ENCODE peak calls at places on chromosome 11, in seven cellular contexts. O, E, H, Y, X, P and B are unnamed samples.

GRCh38 chr11:16410479-16410878 is 54.1 kb upstream of the SOX6 start:
- DNase-seq in O (no peak), E (no peak), H (no peak), Y (no peak), X (no peak), P (no peak), B (no peak)

GRCh38 chr11:130449996-130450419 is 1.6 kb downstream of the ADAMTS15 start:
- DNase-seq in O (peak; percentile 68), E (peak; percentile 82), H (peak; percentile 94), Y (no peak), X (no peak), P (peak; percentile 19), B (no peak)

GRCh38 chr11:120212926-120213325 is 2.1 kb downstream of the OAF start:
- DNase-seq in O (no peak), E (no peak), H (no peak), Y (no peak), X (no peak), P (no peak), B (no peak)

GRCh38 chr11:87352759-87353707 is 315.3 kb downstream of the TMEM135 start:
- DNase-seq in O (peak; percentile 72), E (peak; percentile 64), H (peak; percentile 69), Y (peak; percentile 75), X (peak; percentile 88), P (peak; percentile 89), B (no peak)

GRCh38 chr11:132318421-132319157 is 948.2 kb downstream of the NTM start:
- DNase-seq in O (no peak), E (peak; percentile 76), H (peak; percentile 4), Y (no peak), X (no peak), P (no peak), B (no peak)

GRCh38 chr11:76801736-76802135 is 18.6 kb downstream of the TSKU start:
- DNase-seq in O (no peak), E (peak; percentile 59), H (peak; percentile 42), Y (no peak), X (no peak), P (no peak), B (no peak)

GRCh38 chr11:64138413-64138812 is 27.5 kb downstream of the MACROD1 start:
- DNase-seq in O (no peak), E (no peak), H (no peak), Y (no peak), X (no peak), P (no peak), B (no peak)

GRCh38 chr11:19025799-19026406 is 34.6 kb downstream of the MRGPRX2 start:
- DNase-seq in O (no peak), E (peak; percentile 1), H (no peak), Y (no peak), X (no peak), P (no peak), B (no peak)

GRCh38 chr11:70478194-70478890 is 80.0 kb downstream of the CTTN start:
- DNase-seq in O (no peak), E (no peak), H (no peak), Y (no peak), X (no peak), P (no peak), B (no peak)

GRCh38 chr11:117704416-117705150 is 92.4 kb downstream of the DSCAML1 start:
- DNase-seq in O (no peak), E (no peak), H (no peak), Y (no peak), X (no peak), P (no peak), B (no peak)

GRCh38 chr11:44226945-44227344 is 83.0 kb downstream of the ALX4 start:
- DNase-seq in O (no peak), E (no peak), H (no peak), Y (no peak), X (no peak), P (no peak), B (no peak)

GRCh38 chr11:70405679-70406395 is 7.5 kb downstream of the CTTN start:
- DNase-seq in O (no peak), E (no peak), H (no peak), Y (no peak), X (no peak), P (no peak), B (no peak)

GRCh38 chr11:57294225-57295131 is 30.3 kb downstream of the TNKS1BP1 start:
- DNase-seq in O (no peak), E (peak; percentile 52), H (peak; percentile 57), Y (no peak), X (no peak), P (peak; percentile 83), B (peak; percentile 42)

GRCh38 chr11:68498313-68498712 is 37.8 kb downstream of the PPP6R3 start:
- DNase-seq in O (no peak), E (no peak), H (no peak), Y (no peak), X (no peak), P (no peak), B (no peak)

GRCh38 chr11:61020706-61021235 is 49.3 kb downstream of the CD6 start:
- DNase-seq in O (no peak), E (no peak), H (no peak), Y (no peak), X (no peak), P (no peak), B (no peak)

GRCh38 chr11:2086239-2087040 is 52.7 kb downstream of the IGF2 start:
- DNase-seq in O (no peak), E (no peak), H (no peak), Y (no peak), X (no peak), P (no peak), B (no peak)

GRCh38 chr11:9226514-9226913 is 38.6 kb downstream of the DENND5A start:
- DNase-seq in O (no peak), E (no peak), H (no peak), Y (no peak), X (no peak), P (no peak), B (no peak)

GRCh38 chr11:17802491-17802890 is 67.9 kb downstream of the KCNC1 start:
- DNase-seq in O (no peak), E (no peak), H (no peak), Y (no peak), X (no peak), P (no peak), B (no peak)

GRCh38 chr11:121282886-121283502 is 9.6 kb upstream of the SC5D start:
- DNase-seq in O (no peak), E (no peak), H (no peak), Y (no peak), X (peak; percentile 15), P (no peak), B (no peak)

GRCh38 chr11:46239801-46240061 is 37.7 kb upstream of the CREB3L1 start:
- DNase-seq in O (no peak), E (peak; percentile 22), H (no peak), Y (no peak), X (no peak), P (no peak), B (no peak)
- H3K9ac ChIP-seq in O (peak overlapping the region; percentile 3), E (peak overlapping the region; percentile 28), H (no peak overlapping the region), Y (no peak overlapping the region), X (no peak overlapping the region), P (no peak overlapping the region), B (peak overlapping the region; percentile 10)

GRCh38 chr11:74276581-74276980 is 34.9 kb downstream of the P4HA3 start:
- DNase-seq in O (no peak), E (peak; percentile 76), H (no peak), Y (no peak), X (no peak), P (peak; percentile 65), B (no peak)
- H3K9ac ChIP-seq in O (no peak overlapping the region), E (no peak overlapping the region), H (no peak overlapping the region), Y (no peak overlapping the region), X (no peak overlapping the region), P (no peak overlapping the region), B (no peak overlapping the region)

GRCh38 chr11:10678106-10678505 is 15.4 kb downstream of the IRAG1 start:
- DNase-seq in O (no peak), E (no peak), H (no peak), Y (no peak), X (no peak), P (no peak), B (no peak)

GRCh38 chr11:10679644-10680043 is 13.9 kb downstream of the IRAG1 start:
- DNase-seq in O (no peak), E (no peak), H (no peak), Y (no peak), X (no peak), P (no peak), B (no peak)

GRCh38 chr11:10674440-10674855 is 19.1 kb downstream of the IRAG1 start:
- DNase-seq in O (no peak), E (no peak), H (no peak), Y (no peak), X (no peak), P (no peak), B (no peak)

GRCh38 chr11:10673476-10674062 is 20.0 kb downstream of the IRAG1 start:
- DNase-seq in O (no peak), E (peak; percentile 51), H (no peak), Y (no peak), X (no peak), P (no peak), B (no peak)

DNA sequence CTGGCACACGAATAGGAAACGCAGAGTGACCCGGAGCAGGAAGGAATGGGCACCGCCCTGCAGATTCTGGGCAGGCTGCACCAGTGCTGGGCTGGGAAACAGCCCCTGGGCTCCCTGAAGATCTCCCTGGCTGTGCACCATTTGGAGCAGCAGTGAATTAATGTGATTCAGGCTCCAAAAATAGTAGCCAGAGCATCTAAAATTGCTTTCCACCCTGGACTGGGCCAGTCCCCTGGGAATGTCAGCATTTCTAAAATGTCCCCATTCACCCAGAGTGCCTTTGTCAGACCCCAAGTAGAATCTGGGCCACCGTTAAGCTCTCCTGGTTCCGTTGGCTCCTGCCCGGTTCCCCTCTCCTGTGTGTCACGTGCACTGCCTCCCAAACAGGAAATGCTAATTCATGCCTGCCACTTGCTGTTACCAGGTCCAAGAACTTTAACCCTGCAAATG is 18.5 kb downstream of the IRAG1 start:
- DNase-seq in O (no peak), E (no peak), H (no peak), Y (no peak), X (no peak), P (no peak), B (no peak)
- H3K9ac ChIP-seq in O (no peak overlapping the region), E (no peak overlapping the region), H (no peak overlapping the region), Y (no peak overlapping the region), X (no peak overlapping the region), P (no peak overlapping the region), B (no peak overlapping the region)

DNA sequence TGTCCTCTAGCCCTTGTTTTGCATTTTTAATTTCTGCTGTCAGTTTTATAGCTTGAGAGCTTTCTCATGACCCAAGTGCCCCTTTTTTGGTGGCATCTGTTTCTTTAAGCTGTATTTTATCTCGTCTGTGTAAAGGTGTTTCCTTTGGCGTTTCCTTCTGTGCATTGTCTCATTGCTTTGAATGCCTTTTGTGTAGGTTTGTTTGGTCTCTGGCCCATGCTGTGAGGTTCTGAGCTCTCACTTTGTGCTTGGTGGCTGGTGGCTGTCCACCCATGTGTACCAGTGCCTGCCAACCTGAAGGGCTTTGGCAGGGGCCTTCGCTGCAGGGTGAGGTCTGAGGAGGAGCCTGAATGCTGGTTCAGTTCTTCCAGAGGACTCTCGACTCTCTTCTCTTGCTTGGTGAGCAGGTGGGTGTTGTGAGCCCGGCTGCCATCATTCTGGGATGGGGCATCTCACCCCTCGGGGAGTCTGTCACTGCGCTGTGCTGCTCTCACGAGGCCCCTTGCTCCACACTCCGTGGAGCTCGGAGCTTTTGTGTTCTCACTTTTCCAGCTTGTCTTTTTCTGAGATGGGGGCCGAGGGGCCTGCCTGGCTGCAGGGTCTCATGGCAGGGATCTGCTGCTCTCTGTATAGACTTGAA is 14.9 kb downstream of the AP2A2 start:
- DNase-seq in O (no peak), E (no peak), H (no peak), Y (no peak), X (no peak), P (no peak), B (no peak)
- H3K9ac ChIP-seq in O (peak overlapping the region; percentile 15), E (no peak overlapping the region), H (no peak overlapping the region), Y (no peak overlapping the region), X (no peak overlapping the region), P (no peak overlapping the region), B (no peak overlapping the region)